ENCODE peak calls at places on chromosome 11, in eight cellular contexts. C, A, D, H, J, X, T and L are unnamed samples.

GRCh38 chr11:130122141-130122575 is 37.4 kb upstream of the ST14 start:
- DNase-seq in A (no peak), D (no peak), C (no peak), H (no peak), J (no peak), T (no peak), X (no peak), L (no peak)

GRCh38 chr11:79249341-79249993 is 191.4 kb downstream of the TENM4 start:
- DNase-seq in J (no peak), C (no peak), D (no peak), A (no peak), T (no peak), X (peak; percentile 46), H (no peak), L (peak; percentile 41)

GRCh38 chr11:47950396-47950795 is 30.0 kb upstream of the PTPRJ start:
- DNase-seq in H (peak; percentile 81), C (no peak), J (no peak), T (no peak), D (no peak), A (no peak), X (peak; percentile 22), L (no peak)

GRCh38 chr11:662689-663274 is 25.7 kb downstream of the DRD4 start:
- DNase-seq in H (peak; percentile 84), T (peak; percentile 69), C (peak; percentile 74), X (peak; percentile 63), D (peak; percentile 83), A (peak; percentile 7), J (no peak), L (peak; percentile 83)

GRCh38 chr11:114228401-114229061 is 67.7 kb upstream of the NNMT start:
- DNase-seq in C (no peak), J (no peak), T (no peak), A (no peak), H (no peak), X (no peak), D (no peak), L (no peak)

GRCh38 chr11:129591527-129591926 is 215.9 kb downstream of the BARX2 start:
- DNase-seq in X (no peak), D (no peak), A (no peak), C (no peak), J (no peak), H (no peak), T (no peak), L (no peak)

GRCh38 chr11:26827567-26828037 is 105.7 kb upstream of the SLC5A12 start:
- DNase-seq in T (no peak), C (no peak), A (no peak), J (no peak), D (no peak), X (peak; percentile 62), H (no peak), L (peak; percentile 60)

GRCh38 chr11:62804310-62805043 is 763 bp downstream of the NXF1 start:
- DNase-seq in A (no peak), D (no peak), T (no peak), X (peak; percentile 61), C (peak; percentile 27), J (no peak), H (no peak), L (peak; percentile 60)

GRCh38 chr11:118142809-118143208 is 9.8 kb downstream of the SCN4B start:
- DNase-seq in J (peak; percentile 32), A (no peak), C (no peak), T (no peak), X (no peak), H (peak; percentile 60), D (no peak), L (no peak)

GRCh38 chr11:76321340-76321739 is 59.6 kb downstream of the THAP12 start:
- DNase-seq in J (no peak), T (no peak), H (no peak), X (no peak), C (no peak), A (no peak), D (no peak), L (no peak)
- H3K4me3 ChIP-seq in J (no peak overlapping the region), T (no peak overlapping the region), H (no peak overlapping the region), X (no peak overlapping the region), C (no peak overlapping the region), A (no peak overlapping the region), D (no peak overlapping the region), L (no peak overlapping the region)

GRCh38 chr11:75427181-75427580 is 5.8 kb downstream of the KLHL35 start:
- DNase-seq in A (no peak), X (no peak), T (peak; percentile 7), H (no peak), C (no peak), J (no peak), D (no peak), L (no peak)

GRCh38 chr11:75424396-75424795 is 8.6 kb downstream of the KLHL35 start:
- DNase-seq in C (no peak), A (no peak), D (no peak), X (no peak), J (no peak), T (no peak), H (no peak), L (no peak)

GRCh38 chr11:75423721-75424120 is 9.3 kb downstream of the KLHL35 start:
- DNase-seq in C (no peak), A (no peak), J (no peak), H (no peak), X (no peak), T (no peak), D (peak; percentile 21), L (no peak)

GRCh38 chr11:75426720-75427086 is 6.3 kb downstream of the KLHL35 start:
- DNase-seq in D (no peak), J (no peak), T (no peak), X (no peak), C (no peak), H (no peak), A (no peak), L (no peak)

GRCh38 chr11:75425422-75425821 is 7.6 kb downstream of the KLHL35 start:
- DNase-seq in T (peak; percentile 11), J (no peak), D (no peak), C (no peak), X (no peak), H (no peak), A (no peak), L (no peak)
- TF ChIP-seq CTCF in T (peak; percentile 6), J (no peak), D (no peak), C (no peak), X (peak; percentile 36), H (no peak), A (peak; percentile 29), L (no peak)

GRCh38 chr11:131474947-131475346 is 104.5 kb downstream of the NTM start:
- DNase-seq in D (no peak), C (no peak), H (no peak), T (no peak), A (no peak), J (no peak), X (no peak), L (no peak)

GRCh38 chr11:131468565-131468964 is 98.2 kb downstream of the NTM start:
- DNase-seq in H (no peak), T (no peak), A (no peak), X (no peak), J (no peak), C (no peak), D (no peak), L (no peak)

GRCh38 chr11:131473510-131473909 is 103.1 kb downstream of the NTM start:
- DNase-seq in X (no peak), J (no peak), C (no peak), T (no peak), A (no peak), D (no peak), H (no peak), L (no peak)

GRCh38 chr11:131470526-131470925 is 100.1 kb downstream of the NTM start:
- DNase-seq in C (no peak), T (no peak), H (no peak), D (no peak), X (no peak), J (no peak), A (no peak), L (no peak)

GRCh38 chr11:131471976-131472375 is 101.6 kb downstream of the NTM start:
- DNase-seq in T (no peak), X (no peak), A (no peak), C (no peak), J (no peak), H (no peak), D (no peak), L (no peak)
- H3K4me3 ChIP-seq in T (no peak overlapping the region), X (no peak overlapping the region), A (no peak overlapping the region), C (no peak overlapping the region), J (no peak overlapping the region), H (no peak overlapping the region), D (no peak overlapping the region), L (no peak overlapping the region)

DNA sequence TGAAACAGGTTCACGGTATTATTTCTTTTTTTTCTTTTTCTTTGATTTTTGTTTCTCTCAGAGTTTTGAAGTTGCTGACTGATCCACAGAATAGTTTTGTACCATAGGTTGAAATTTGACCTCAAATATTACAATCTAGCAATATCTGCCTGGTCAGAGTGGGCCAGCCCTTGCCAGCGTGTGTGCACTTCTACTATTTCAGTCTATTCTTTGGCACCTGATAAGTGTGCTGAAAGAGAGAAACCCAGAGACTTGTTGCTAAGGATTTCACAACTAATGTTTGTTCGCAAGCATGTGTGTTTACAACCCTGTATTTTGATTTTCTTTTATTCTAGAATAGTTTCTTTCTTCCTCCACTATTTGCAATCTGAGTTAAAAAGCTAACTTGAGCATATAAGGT is 1125.2 kb upstream of the CNTN5 start:
- DNase-seq in X (no peak), C (no peak), D (no peak), T (no peak), J (no peak), H (no peak), A (no peak), L (no peak)
- TF ChIP-seq CTCF in X (no peak), C (no peak), D (no peak), T (no peak), J (no peak), H (no peak), A (no peak), L (no peak)

GRCh38 chr11:12775955-12776354 is 101.7 kb downstream of the TEAD1 start:
- DNase-seq in H (no peak), T (no peak), A (no peak), C (no peak), X (no peak), J (no peak), D (no peak), L (no peak)

GRCh38 chr11:12777208-12777874 is 103.1 kb downstream of the TEAD1 start:
- DNase-seq in T (no peak), X (peak; percentile 72), A (peak; percentile 30), D (no peak), H (no peak), C (no peak), J (no peak), L (peak; percentile 82)

GRCh38 chr11:12773591-12773990 is 99.4 kb downstream of the TEAD1 start:
- DNase-seq in T (no peak), H (no peak), A (no peak), X (no peak), C (no peak), D (no peak), J (no peak), L (no peak)

GRCh38 chr11:12783765-12784164 is 109.5 kb downstream of the TEAD1 start:
- DNase-seq in H (no peak), X (no peak), T (no peak), J (no peak), C (no peak), A (no peak), D (no peak), L (no peak)

GRCh38 chr11:12778506-12778905 is 104.3 kb downstream of the TEAD1 start:
- DNase-seq in C (no peak), X (no peak), D (no peak), H (no peak), A (no peak), J (no peak), T (no peak), L (no peak)
- H3K4me3 ChIP-seq in C (no peak overlapping the region), X (no peak overlapping the region), D (no peak overlapping the region), H (no peak overlapping the region), A (no peak overlapping the region), J (no peak overlapping the region), T (no peak overlapping the region), L (no peak overlapping the region)

GRCh38 chr11:61701298-61701993 is 21.3 kb downstream of the DAGLA start:
- DNase-seq in X (no peak), H (no peak), T (no peak), J (no peak), A (no peak), C (no peak), D (peak; percentile 67), L (no peak)
- TF ChIP-seq CTCF in X (peak; percentile 23), H (no peak), T (peak; percentile 20), J (no peak), A (peak; percentile 59), C (no peak), D (no peak), L (peak; percentile 36)